ENCODE peak calls at places on chromosomes 5 and 9, in ten cellular contexts. N is NCI-H2107; Z is nephron progenitor cell; Y is fibroblast of the aortic adventitia; K is NCI-H82; Q is 8988T; O is NCI-H1092 treated with DMSO at 0.1 percent for 48 hours; R is A549; L is Calu3; T is stimulated activated CD4-positive, alpha-beta T cell treated with anti-CD3 and anti-CD28 coated beads, TNF-alpha, amount 100 ng/mL, for 24 hours. M is an unnamed sample.

GRCh38 chr5:37837101-37838032 is 2.5 kb downstream of the GDNF start:
- DNase-seq in N (peak; percentile 49), Z (peak; percentile 88), Y (peak; percentile 79), K (peak; percentile 76), Q (peak; percentile 98), O (peak; percentile 28), R (peak; percentile 69), L (peak; percentile 60), T (peak; percentile 37), M (peak; percentile 67)

GRCh38 chr5:139795074-139796001 is at the start of gene PSD2:
- DNase-seq in N (no peak), Z (peak; percentile 66), Y (no peak), K (peak; percentile 64), Q (peak; percentile 73), O (no peak), R (no peak), L (peak; percentile 40), T (no peak), M (no peak)

GRCh38 chr9:19999491-20000057 is 210.7 kb upstream of the SLC24A2 start:
- DNase-seq in N (no peak), Z (no peak), Y (peak; percentile 58), K (peak; percentile 91), Q (peak; percentile 20), O (no peak), R (no peak), L (no peak), T (peak; percentile 22), M (peak; percentile 83)

GRCh38 chr5:92907914-92908606 is 673.0 kb downstream of the NR2F1-AS1 start:
- DNase-seq in N (no peak), Z (no peak), Y (peak; percentile 68), K (no peak), Q (no peak), O (no peak), R (no peak), L (no peak), T (no peak), M (no peak)

GRCh38 chr5:149990518-149991376 is 9.7 kb downstream of the TIGD6 start:
- DNase-seq in N (peak; percentile 9), Z (peak; percentile 75), Y (peak; percentile 81), K (peak; percentile 87), Q (peak; percentile 45), O (peak; percentile 52), R (peak; percentile 81), L (peak; percentile 80), T (peak; percentile 40), M (peak; percentile 41)

GRCh38 chr5:133843911-133844310 is 124.5 kb downstream of the C5orf15 start:
- DNase-seq in N (no peak), Z (no peak), Y (no peak), K (peak; percentile 76), Q (no peak), O (no peak), R (no peak), L (no peak), T (no peak), M (no peak)

GRCh38 chr9:137276757-137277328 is 683 bp upstream of the TOR4A start:
- DNase-seq in N (no peak), Z (no peak), Y (peak; percentile 74), K (peak; percentile 32), Q (no peak), O (no peak), R (peak; percentile 79), L (peak; percentile 70), T (no peak), M (no peak)

GRCh38 chr5:118775790-118776499 is 212.4 kb downstream of the DTWD2 start:
- DNase-seq in N (no peak), Z (no peak), Y (no peak), K (no peak), Q (no peak), O (no peak), R (no peak), L (no peak), T (no peak), M (no peak)

GRCh38 chr9:21153688-21154608 is 12.3 kb upstream of the IFNW1 start:
- DNase-seq in N (no peak), Z (peak; percentile 8), Y (peak; percentile 21), K (peak; percentile 43), Q (no peak), O (peak; percentile 4), R (peak; percentile 28), L (peak; percentile 22), T (no peak), M (no peak)

GRCh38 chr5:88695232-88695631 is 187.8 kb downstream of the MEF2C start:
- DNase-seq in N (no peak), Z (no peak), Y (no peak), K (no peak), Q (no peak), O (no peak), R (no peak), L (no peak), T (no peak), M (no peak)

GRCh38 chr9:137368431-137369110 is 54.4 kb downstream of the EXD3 start:
- DNase-seq in N (no peak), Z (no peak), Y (no peak), K (no peak), Q (no peak), O (no peak), R (no peak), L (no peak), T (no peak), M (no peak)

GRCh38 chr5:34053571-34054271 is 10.7 kb upstream of the C1QTNF3 start:
- DNase-seq in N (no peak), Z (no peak), Y (no peak), K (peak; percentile 73), Q (no peak), O (no peak), R (no peak), L (no peak), T (no peak), M (no peak)

GRCh38 chr5:4065472-4066320 is 470.1 kb downstream of the IRX1 start:
- DNase-seq in N (no peak), Z (no peak), Y (no peak), K (no peak), Q (no peak), O (no peak), R (no peak), L (no peak), T (no peak), M (no peak)

GRCh38 chr9:92680166-92681119 is 10.5 kb upstream of the IPPK start:
- DNase-seq in N (no peak), Z (no peak), Y (peak; percentile 59), K (no peak), Q (no peak), O (no peak), R (no peak), L (no peak), T (no peak), M (no peak)

GRCh38 chr5:82340799-82341198 is 62.6 kb upstream of the RPS23 start:
- DNase-seq in N (no peak), Z (no peak), Y (no peak), K (no peak), Q (no peak), O (no peak), R (no peak), L (no peak), T (no peak), M (no peak)

GRCh38 chr5:1330847-1331831 is 13.8 kb downstream of the CLPTM1L start:
- DNase-seq in N (no peak), Z (no peak), Y (no peak), K (no peak), Q (peak; percentile 32), O (no peak), R (no peak), L (no peak), T (no peak), M (no peak)

GRCh38 chr9:76161546-76161945 is 232.7 kb downstream of the RFK start:
- DNase-seq in N (no peak), Z (no peak), Y (peak; percentile 92), K (no peak), Q (no peak), O (no peak), R (no peak), L (no peak), T (no peak), M (no peak)

GRCh38 chr9:106529616-106530015 is 333.4 kb upstream of the ZNF462 start:
- DNase-seq in N (no peak), Z (no peak), Y (no peak), K (no peak), Q (no peak), O (no peak), R (no peak), L (no peak), T (no peak), M (no peak)

GRCh38 chr5:75089137-75089536 is 36.8 kb upstream of the GCNT4 start:
- DNase-seq in N (no peak), Z (no peak), Y (no peak), K (no peak), Q (no peak), O (no peak), R (no peak), L (no peak), T (no peak), M (peak; percentile 20)

GRCh38 chr5:1392801-1393565 is 48.1 kb upstream of the CLPTM1L start:
- DNase-seq in N (no peak), Z (no peak), Y (no peak), K (no peak), Q (no peak), O (no peak), R (no peak), L (no peak), T (no peak), M (no peak)

GRCh38 chr5:122354293-122354692 is 42.3 kb downstream of the SNCAIP start:
- DNase-seq in N (peak; percentile 4), Z (no peak), Y (no peak), K (no peak), Q (no peak), O (no peak), R (no peak), L (no peak), T (no peak), M (no peak)

GRCh38 chr5:133079048-133079447 is 27.2 kb downstream of the HSPA4 start:
- DNase-seq in N (no peak), Z (no peak), Y (no peak), K (no peak), Q (no peak), O (no peak), R (no peak), L (no peak), T (no peak), M (no peak)

M was measured in T-helper 2 cell treated with Interferon-gamma antibody and Interleukin-4, amounts not matched to agents 5 μg/mL and 100 μg/mL, for 36 hours.